ENCODE peak calls at places on chromosomes 12 and 14, in four cellular contexts. A, N, F and K are unnamed samples.

GRCh38 chr12:49887536-49888401 is 15.9 kb downstream of the FAIM2 start:
- DNase-seq in A (no peak), N (no peak), F (no peak), K (no peak)

GRCh38 chr14:69069020-69069421 is 83.9 kb downstream of the DCAF5 start:
- DNase-seq in A (no peak), N (no peak), F (no peak), K (no peak)

GRCh38 chr12:91630906-91631305 is 448.3 kb upstream of the DCN start:
- DNase-seq in A (no peak), N (no peak), F (no peak), K (no peak)

GRCh38 chr14:105313381-105314286 is 914 bp upstream of the PACS2 start:
- DNase-seq in A (peak; percentile 62), N (no peak), F (no peak), K (peak; percentile 71)

GRCh38 chr12:6091786-6092566 is 32.5 kb downstream of the VWF start:
- DNase-seq in A (no peak), N (no peak), F (no peak), K (no peak)

GRCh38 chr12:124463341-124463861 is 104.0 kb downstream of the NCOR2 start:
- DNase-seq in A (no peak), N (no peak), F (no peak), K (peak; percentile 35)

GRCh38 chr12:92028039-92028709 is 117.5 kb downstream of the BTG1 start:
- DNase-seq in A (no peak), N (no peak), F (no peak), K (no peak)

GRCh38 chr12:32918890-32919791 is 22.6 kb upstream of the PKP2 start:
- DNase-seq in A (no peak), N (no peak), F (no peak), K (no peak)

GRCh38 chr14:21680072-21680471 is 6.5 kb upstream of the OR4E1 start:
- DNase-seq in A (no peak), N (no peak), F (no peak), K (no peak)

GRCh38 chr14:61752626-61753025 is 9.6 kb upstream of the SNAPC1 start:
- DNase-seq in A (no peak), N (no peak), F (no peak), K (no peak)

GRCh38 chr14:22875003-22875747 is 3.6 kb downstream of the LRP10 start:
- DNase-seq in A (no peak), N (no peak), F (no peak), K (no peak)

GRCh38 chr12:34406996-34407300 is 384.7 kb downstream of the ALG10 start:
- DNase-seq in A (no peak), N (no peak), F (no peak), K (no peak)

GRCh38 chr12:109793826-109794501 is 39.2 kb downstream of the TRPV4 start:
- DNase-seq in A (no peak), N (no peak), F (no peak), K (no peak)

GRCh38 chr14:33709286-33709685 is 241.6 kb downstream of the EGLN3 start:
- DNase-seq in A (no peak), N (no peak), F (no peak), K (no peak)

GRCh38 chr14:100537701-100538565 is 49.3 kb downstream of the BEGAIN start:
- DNase-seq in A (no peak), N (no peak), F (no peak), K (peak; percentile 33)

GRCh38 chr14:75068294-75069020 is 984 bp upstream of the ZC2HC1C start:
- DNase-seq in A (no peak), N (no peak), F (no peak), K (no peak)

GRCh38 chr12:64824500-64825142 is at the start of gene TBC1D30:
- DNase-seq in A (no peak), N (no peak), F (no peak), K (peak; percentile 40)

GRCh38 chr14:59208224-59208814 is 19.9 kb downstream of the DAAM1 start:
- DNase-seq in A (no peak), N (no peak), F (no peak), K (no peak)

GRCh38 chr12:12714276-12715001 is 2.7 kb upstream of the CDKN1B start:
- DNase-seq in A (peak; percentile 9), N (peak; percentile 59), F (peak; percentile 58), K (peak; percentile 56)

GRCh38 chr12:7806863-7807487 is 17.8 kb downstream of the NANOG start:
- DNase-seq in A (no peak), N (peak; percentile 58), F (peak; percentile 48), K (peak; percentile 69)